ENCODE peak calls at places on chromosome 6, in seven cellular contexts. X, E, L, I, S, Z and W are unnamed samples.
A peak's percentile ranks its signal among the peaks of the same experiment; 100 is the strongest.

GRCh38 chr6:166786704-166787293 is 159.7 kb upstream of the RPS6KA2 start:
- DNase-seq in L (peak; percentile 27), X (peak; percentile 65), Z (peak; percentile 93), S (no peak), I (peak; percentile 21), E (no peak), W (peak; percentile 83)

GRCh38 chr6:2765896-2766766 is 938 bp downstream of the WRNIP1 start:
- DNase-seq in L (peak; percentile 58), S (peak; percentile 53), E (peak; percentile 57), I (no peak), Z (peak; percentile 93), X (peak; percentile 30), W (peak; percentile 63)

GRCh38 chr6:52361347-52361944 is 505 bp upstream of the PAQR8 start:
- DNase-seq in L (peak; percentile 37), E (peak; percentile 19), I (no peak), Z (peak; percentile 84), X (peak; percentile 4), S (no peak), W (no peak)

GRCh38 chr6:43222418-43223059 is 6.7 kb downstream of the DNPH1 start:
- DNase-seq in Z (peak; percentile 74), X (no peak), I (no peak), L (no peak), S (no peak), E (no peak), W (no peak)

GRCh38 chr6:52135217-52135616 is 47.8 kb upstream of the PKHD1 start:
- DNase-seq in S (no peak), Z (no peak), X (no peak), I (no peak), L (no peak), E (no peak), W (no peak)

GRCh38 chr6:87879144-87879861 is 168.3 kb upstream of the SPACA1 start:
- DNase-seq in E (no peak), L (no peak), X (no peak), Z (no peak), S (no peak), I (no peak), W (no peak)

GRCh38 chr6:5435449-5435848 is 174.1 kb downstream of the FARS2 start:
- DNase-seq in L (no peak), X (peak; percentile 86), I (no peak), Z (no peak), E (no peak), S (no peak), W (peak; percentile 11)

GRCh38 chr6:32973934-32974333 is 5.5 kb downstream of the BRD2 start:
- DNase-seq in L (peak; percentile 64), I (no peak), Z (peak; percentile 89), X (peak; percentile 66), S (no peak), E (no peak), W (peak; percentile 74)

GRCh38 chr6:139003751-139004150 is 15.7 kb upstream of the REPS1 start:
- DNase-seq in Z (no peak), E (no peak), X (no peak), S (no peak), L (no peak), I (no peak), W (no peak)

GRCh38 chr6:112560651-112561050 is 213.5 kb downstream of the RFPL4B start:
- DNase-seq in I (no peak), X (no peak), E (no peak), Z (no peak), S (no peak), L (no peak), W (no peak)

GRCh38 chr6:13355969-13356368 is 27.6 kb upstream of the TBC1D7 start:
- DNase-seq in L (no peak), I (peak; percentile 92), E (no peak), X (peak; percentile 14), Z (no peak), S (no peak), W (no peak)

GRCh38 chr6:158175111-158175510 is 7.0 kb downstream of the GTF2H5 start:
- DNase-seq in L (no peak), E (no peak), S (no peak), Z (no peak), I (no peak), X (no peak), W (no peak)

GRCh38 chr6:16256781-16257180 is 18.4 kb downstream of the GMPR start:
- DNase-seq in S (no peak), Z (no peak), X (no peak), E (no peak), I (no peak), L (no peak), W (no peak)

GRCh38 chr6:111070407-111070743 is 16.9 kb upstream of the SLC16A10 start:
- DNase-seq in X (no peak), I (no peak), Z (no peak), L (no peak), E (no peak), S (no peak), W (no peak)

GRCh38 chr6:2562721-2563120 is 188.0 kb downstream of the MYLK4 start:
- DNase-seq in S (no peak), X (no peak), L (no peak), E (peak; percentile 35), I (no peak), Z (no peak), W (peak; percentile 46)

GRCh38 chr6:92906385-92906784 is 513.0 kb downstream of the EPHA7 start:
- DNase-seq in E (no peak), Z (no peak), X (no peak), I (no peak), S (no peak), L (no peak), W (no peak)

GRCh38 chr6:116761779-116762178 is 3.7 kb downstream of the FAM162B start:
- DNase-seq in X (no peak), Z (no peak), S (no peak), L (no peak), E (no peak), I (no peak), W (no peak)

GRCh38 chr6:161422710-161423109 is 148.8 kb upstream of the AGPAT4 start:
- DNase-seq in E (no peak), L (no peak), X (peak; percentile 42), S (no peak), Z (no peak), I (no peak), W (no peak)

GRCh38 chr6:57162008-57162407 is 10.1 kb upstream of the BAG2 start:
- DNase-seq in E (no peak), L (no peak), Z (no peak), S (no peak), I (no peak), X (peak; percentile 57), W (no peak)

GRCh38 chr6:20438462-20439070 is 36.9 kb downstream of the E2F3 start:
- DNase-seq in I (no peak), E (no peak), L (no peak), S (no peak), Z (peak; percentile 88), X (no peak), W (no peak)

GRCh38 chr6:13117561-13117960 is 210.8 kb downstream of the TBC1D7 start:
- DNase-seq in L (no peak), S (no peak), X (no peak), E (no peak), I (no peak), Z (no peak), W (no peak)

GRCh38 chr6:6455272-6455671 is 133.2 kb upstream of the LY86 start:
- DNase-seq in Z (no peak), E (no peak), L (no peak), S (no peak), X (no peak), I (no peak), W (no peak)

DNA sequence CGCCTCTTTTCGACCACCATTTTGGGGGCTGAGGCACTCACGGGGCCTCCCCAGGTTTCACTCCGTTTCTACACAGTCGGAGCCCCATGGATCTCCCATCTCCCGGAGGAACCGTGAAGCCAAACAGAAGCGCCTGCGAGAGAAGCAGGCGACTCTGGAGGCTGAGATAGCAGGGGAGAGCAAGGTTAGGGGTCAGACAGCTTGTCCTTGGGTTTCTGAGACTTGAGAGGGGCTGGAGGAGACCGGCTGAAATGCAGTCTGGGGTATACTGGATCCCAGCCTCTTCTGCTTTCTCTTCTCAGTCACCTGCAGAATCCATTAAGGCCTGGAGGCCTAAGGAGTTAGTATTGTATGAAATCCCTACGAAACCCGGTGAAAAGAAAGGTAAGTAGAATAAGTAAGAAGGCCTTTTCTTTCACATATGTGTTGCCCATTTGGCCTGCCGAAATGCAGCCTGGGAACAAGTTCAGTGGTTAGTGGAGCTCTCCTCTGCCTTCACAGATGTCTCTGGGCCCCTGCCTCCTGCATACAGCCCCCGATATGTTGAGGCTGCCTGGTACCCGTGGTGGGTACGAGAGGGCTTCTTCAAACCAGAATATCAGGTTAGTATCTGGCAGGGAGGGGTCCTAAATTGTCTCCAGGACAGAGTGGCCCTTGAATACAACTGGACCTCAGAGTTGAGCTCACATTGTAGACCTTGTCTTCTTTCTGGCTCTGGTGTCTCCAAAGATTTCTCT is 984 bp downstream of the VARS2 start:
- DNase-seq in S (no peak), X (no peak), E (no peak), L (peak; percentile 28), I (no peak), Z (peak; percentile 52), W (peak; percentile 24)
- H3K4me3 ChIP-seq in S (peak overlapping the region; percentile 68), X (peak overlapping the region; percentile 44), E (peak overlapping the region; percentile 74), L (peak overlapping the region; percentile 55), I (peak overlapping the region; percentile 91), Z (peak overlapping the region; percentile 71), W (peak overlapping the region; percentile 27)

GRCh38 chr6:140980265-140980887 is 1152.3 kb upstream of the GJE1 start:
- DNase-seq in E (no peak), X (peak; percentile 15), L (no peak), I (no peak), Z (no peak), S (no peak), W (no peak)
- TF ChIP-seq CTCF in E (no peak), X (peak; percentile 12), L (no peak), I (no peak), Z (peak; percentile 10), S (no peak), W (peak; percentile 7)

DNA sequence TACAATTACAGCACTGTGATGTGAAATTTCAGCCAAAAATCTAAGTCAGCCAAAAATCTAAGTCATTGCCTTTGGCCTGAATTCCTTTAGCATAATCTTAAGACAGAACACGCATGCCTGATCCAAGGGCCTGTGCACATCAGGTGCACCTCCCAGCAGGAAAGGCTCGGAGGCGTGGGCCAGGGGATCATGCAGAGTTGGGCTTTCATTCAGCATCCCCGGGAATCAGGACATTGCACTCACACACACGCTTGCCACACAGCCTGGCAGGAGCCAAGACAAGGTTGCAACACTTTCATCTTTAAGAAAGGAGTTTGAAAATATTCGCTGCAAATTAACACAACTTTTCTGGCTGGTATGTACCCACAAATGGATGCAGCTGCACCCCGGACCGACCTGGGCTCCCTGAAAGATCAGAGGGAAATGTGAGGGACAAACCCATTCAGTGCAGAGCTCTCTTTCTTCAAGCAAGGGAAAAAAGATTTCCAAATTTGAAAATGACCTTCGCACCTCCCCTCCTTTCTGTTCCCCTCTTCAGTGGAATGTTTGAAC is 48.8 kb downstream of the ERMARD start:
- DNase-seq in L (peak; percentile 25), E (no peak), I (no peak), Z (no peak), S (no peak), X (no peak), W (no peak)
- H3K27me3 ChIP-seq in L (no peaks in the 10 kb centered on the region), E (peaks cover 70% of the 10 kb centered on the region), I (no peaks in the 10 kb centered on the region), Z (no peaks in the 10 kb centered on the region), S (no peaks in the 10 kb centered on the region), X (peaks cover 12% of the 10 kb centered on the region), W (no peaks in the 10 kb centered on the region)

GRCh38 chr6:89034586-89035251 is 45.8 kb upstream of the PNRC1 start:
- DNase-seq in E (peak; percentile 23), Z (peak; percentile 62), I (no peak), L (peak; percentile 32), X (peak; percentile 49), S (no peak), W (no peak)
- H3K4me3 ChIP-seq in E (peak overlapping the region; percentile 49), Z (no peak overlapping the region), I (no peak overlapping the region), L (no peak overlapping the region), X (no peak overlapping the region), S (no peak overlapping the region), W (no peak overlapping the region)